ENCODE peak calls at places on chromosome 2, in six cellular contexts. I is mucosa of descending colon, D is neuronal stem cell, U is heart right ventricle, Y is H9, K is left lung. A is an unnamed sample.

GRCh38 chr2:33214857-33215256 is 261.6 kb upstream of the RASGRP3 start:
- DNase-seq in I (no peak), D (no peak), U (no peak), Y (no peak), K (no peak), A (no peak)

GRCh38 chr2:119008108-119008507 is 66.1 kb downstream of the MARCO start:
- DNase-seq in I (peak; percentile 28), D (no peak), U (no peak), Y (no peak), K (peak; percentile 13), A (no peak)

GRCh38 chr2:240974771-240975572 is 23.4 kb upstream of the SNED1 start:
- DNase-seq in I (no peak), D (no peak), U (no peak), Y (no peak), K (no peak), A (no peak)

GRCh38 chr2:27442282-27442980 is at the start of gene KRTCAP3:
- DNase-seq in I (peak; percentile 85), D (peak; percentile 51), U (peak; percentile 27), Y (peak; percentile 88), K (peak; percentile 62), A (peak; percentile 91)

GRCh38 chr2:204265701-204266310 is 279.5 kb upstream of the PARD3B start:
- DNase-seq in I (peak; percentile 14), D (no peak), U (no peak), Y (no peak), K (peak; percentile 55), A (no peak)

GRCh38 chr2:24986397-24986796 is 14.6 kb upstream of the DNAJC27 start:
- DNase-seq in I (no peak), D (no peak), U (no peak), Y (no peak), K (no peak), A (peak; percentile 21)

GRCh38 chr2:28368417-28368798 is 24.2 kb upstream of the FOSL2 start:
- DNase-seq in I (no peak), D (no peak), U (no peak), Y (no peak), K (no peak), A (no peak)

GRCh38 chr2:109638807-109639206 is 24.6 kb downstream of the SOWAHC start:
- DNase-seq in I (peak; percentile 32), D (no peak), U (no peak), Y (no peak), K (no peak), A (peak; percentile 45)

GRCh38 chr2:188675391-188676011 is 298.7 kb upstream of the COL3A1 start:
- DNase-seq in I (no peak), D (no peak), U (no peak), Y (no peak), K (no peak), A (no peak)

GRCh38 chr2:159098374-159098773 is 129.9 kb downstream of the TANC1 start:
- DNase-seq in I (no peak), D (no peak), U (no peak), Y (no peak), K (no peak), A (no peak)

GRCh38 chr2:219252900-219253752 is at the start of gene TUBA4B:
- DNase-seq in I (peak; percentile 52), D (no peak), U (peak; percentile 44), Y (peak; percentile 81), K (peak; percentile 52), A (peak; percentile 48)
- H3K4me1 ChIP-seq in I (peaks cover 46% of the 10 kb centered on the region), D (peaks cover 18% of the 10 kb centered on the region), U (peaks cover 34% of the 10 kb centered on the region), Y (peaks cover 3% of the 10 kb centered on the region), K (peaks cover 23% of the 10 kb centered on the region), A (peaks cover 62% of the 10 kb centered on the region)

GRCh38 chr2:62118160-62118559 is 77.8 kb upstream of the B3GNT2 start:
- DNase-seq in I (no peak), D (no peak), U (no peak), Y (no peak), K (no peak), A (no peak)

GRCh38 chr2:62116983-62117382 is 78.9 kb upstream of the B3GNT2 start:
- DNase-seq in I (no peak), D (no peak), U (no peak), Y (no peak), K (no peak), A (no peak)

GRCh38 chr2:62114564-62114963 is 81.4 kb upstream of the B3GNT2 start:
- DNase-seq in I (no peak), D (no peak), U (peak; percentile 28), Y (peak; percentile 32), K (no peak), A (peak; percentile 26)

GRCh38 chr2:62119313-62119969 is 76.5 kb upstream of the B3GNT2 start:
- DNase-seq in I (no peak), D (no peak), U (no peak), Y (no peak), K (no peak), A (no peak)
- H3K4me1 ChIP-seq in I (no peaks in the 10 kb centered on the region), D (peaks cover 6% of the 10 kb centered on the region), U (peaks cover 14% of the 10 kb centered on the region), Y (peaks cover 4% of the 10 kb centered on the region), K (no peaks in the 10 kb centered on the region), A (peaks cover 9% of the 10 kb centered on the region)

GRCh38 chr2:237677951-237678481 is 50.6 kb downstream of the LRRFIP1 start:
- DNase-seq in I (peak; percentile 57), D (no peak), U (no peak), Y (no peak), K (no peak), A (peak; percentile 59)
- H3K4me1 ChIP-seq in I (peaks cover 33% of the 10 kb centered on the region), D (peaks cover 28% of the 10 kb centered on the region), U (peaks cover 67% of the 10 kb centered on the region), Y (no peaks in the 10 kb centered on the region), K (peaks cover 51% of the 10 kb centered on the region), A (peaks cover 5% of the 10 kb centered on the region)

DNA sequence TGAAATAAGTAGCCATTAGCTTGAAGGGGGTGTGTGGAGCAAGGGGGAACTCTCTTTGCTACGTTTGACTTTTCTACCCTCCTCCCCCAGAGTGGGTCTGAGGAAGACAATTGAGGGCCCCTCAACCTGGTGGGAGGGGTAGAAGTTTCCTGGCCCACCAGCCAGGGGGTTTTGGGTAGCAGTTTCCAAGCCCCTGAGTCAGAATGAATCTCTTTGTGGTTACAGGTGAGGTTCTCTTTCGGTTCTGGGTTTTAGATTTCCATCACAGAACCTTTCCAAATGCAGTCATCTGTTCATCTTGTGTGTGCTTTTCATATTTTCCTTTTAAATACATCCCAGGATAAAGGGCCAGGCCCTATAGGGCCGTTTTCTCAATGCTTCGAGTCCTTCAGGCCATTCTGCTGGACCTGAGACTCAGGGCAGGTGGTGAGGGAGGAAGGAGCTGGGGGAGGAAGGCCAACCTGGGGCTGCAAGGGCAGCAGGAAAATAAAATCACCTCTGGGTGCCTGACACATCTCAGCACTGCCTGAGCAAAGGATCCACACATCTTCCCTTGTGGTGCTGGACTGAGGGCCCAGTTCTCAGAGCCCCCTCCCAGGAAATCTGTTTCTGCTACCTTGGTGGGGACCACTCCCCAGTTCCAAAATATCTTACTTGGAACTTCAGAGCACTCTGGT is 4.7 kb downstream of the LBH start:
- DNase-seq in I (no peak), D (no peak), U (no peak), Y (peak; percentile 12), K (peak; percentile 13), A (no peak)
- H3K4me1 ChIP-seq in I (peaks cover 7% of the 10 kb centered on the region), D (peaks cover 9% of the 10 kb centered on the region), U (peaks cover 74% of the 10 kb centered on the region), Y (peaks cover 3% of the 10 kb centered on the region), K (peaks cover 38% of the 10 kb centered on the region), A (peaks cover 25% of the 10 kb centered on the region)

GRCh38 chr2:219449609-219450008 is 15.0 kb downstream of the SPEG start:
- DNase-seq in I (no peak), D (no peak), U (no peak), Y (no peak), K (no peak), A (no peak)

GRCh38 chr2:219448776-219449476 is 14.3 kb downstream of the SPEG start:
- DNase-seq in I (no peak), D (peak; percentile 50), U (no peak), Y (peak; percentile 72), K (no peak), A (no peak)

GRCh38 chr2:219446689-219447088 is 12.0 kb downstream of the SPEG start:
- DNase-seq in I (no peak), D (no peak), U (no peak), Y (no peak), K (no peak), A (no peak)

GRCh38 chr2:219447242-219448098 is 12.8 kb downstream of the SPEG start:
- DNase-seq in I (no peak), D (no peak), U (no peak), Y (no peak), K (no peak), A (no peak)

GRCh38 chr2:219448099-219448775 is 13.6 kb downstream of the SPEG start:
- DNase-seq in I (no peak), D (peak; percentile 43), U (no peak), Y (peak; percentile 63), K (no peak), A (no peak)
- H3K4me1 ChIP-seq in I (no peaks in the 10 kb centered on the region), D (peaks cover 23% of the 10 kb centered on the region), U (peaks cover 27% of the 10 kb centered on the region), Y (no peaks in the 10 kb centered on the region), K (no peaks in the 10 kb centered on the region), A (peaks cover 15% of the 10 kb centered on the region)

DNA sequence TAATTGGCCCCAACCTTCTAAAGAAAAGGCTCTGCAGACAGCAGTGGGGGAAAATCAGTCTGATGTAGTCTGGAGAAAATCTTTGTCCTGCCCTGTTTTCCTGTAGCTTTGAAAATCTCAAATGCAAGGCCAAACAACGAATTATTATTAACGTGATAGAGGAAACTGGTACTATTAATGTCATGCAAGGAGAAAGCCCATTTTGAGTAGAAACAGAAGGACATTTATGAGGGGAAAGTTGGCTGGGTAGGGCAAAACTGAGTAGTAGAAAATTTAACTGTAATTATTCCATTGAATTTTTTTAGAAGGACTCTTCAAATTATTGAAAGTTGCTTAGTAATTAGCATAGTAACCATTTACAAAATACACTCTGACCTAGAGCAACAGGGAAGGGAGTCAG is 98.8 kb downstream of the FMNL2 start:
- DNase-seq in I (no peak), D (no peak), U (no peak), Y (no peak), K (no peak), A (no peak)
- H3K4me1 ChIP-seq in I (no peaks in the 10 kb centered on the region), D (peaks cover 33% of the 10 kb centered on the region), U (peaks cover 16% of the 10 kb centered on the region), Y (peaks cover 22% of the 10 kb centered on the region), K (no peaks in the 10 kb centered on the region), A (no peaks in the 10 kb centered on the region)

A was measured in body of pancreas.